ENCODE peak calls at places on chromosomes 6 and 20, in seven cellular contexts. One of them, this sample, is unnamed.
A peak's percentile ranks its signal among the peaks of the same experiment; 100 is the strongest.

GRCh38 chr6:25138024-25138696 is 141.0 kb upstream of the CARMIL1 start:
- DNase-seq in activated CD8-positive, alpha-beta memory T cell treated with anti-CD3 and anti-CD28 coated beads, Interleukin-2, amount 50 U/mL, for 4 hours: peak; percentile 48
- DNase-seq in H7: no peak
- DNase-seq in fibroblast of pulmonary artery: peak; percentile 87
- DNase-seq in T-helper 2 cell: peak; percentile 69
- DNase-seq in NCI-H2029 treated with DMSO at 0.1 percent for 48 hours: peak; percentile 67
- DNase-seq in suprapubic skin: no peak
- DNase-seq in this sample: peak; percentile 21

GRCh38 chr20:62417981-62418708 is 9.2 kb downstream of the RBBP8NL start:
- DNase-seq in activated CD8-positive, alpha-beta memory T cell treated with anti-CD3 and anti-CD28 coated beads, Interleukin-2, amount 50 U/mL, for 4 hours: no peak
- DNase-seq in H7: peak; percentile 60
- DNase-seq in fibroblast of pulmonary artery: no peak
- DNase-seq in T-helper 2 cell: no peak
- DNase-seq in NCI-H2029 treated with DMSO at 0.1 percent for 48 hours: no peak
- DNase-seq in suprapubic skin: no peak
- DNase-seq in this sample: no peak

GRCh38 chr6:13479971-13480434 is 7.4 kb downstream of the GFOD1 start:
- DNase-seq in activated CD8-positive, alpha-beta memory T cell treated with anti-CD3 and anti-CD28 coated beads, Interleukin-2, amount 50 U/mL, for 4 hours: no peak
- DNase-seq in H7: no peak
- DNase-seq in fibroblast of pulmonary artery: no peak
- DNase-seq in T-helper 2 cell: no peak
- DNase-seq in NCI-H2029 treated with DMSO at 0.1 percent for 48 hours: no peak
- DNase-seq in suprapubic skin: no peak
- DNase-seq in this sample: no peak

GRCh38 chr20:33240923-33241322 is 5.1 kb downstream of the BPIFA1 start:
- DNase-seq in activated CD8-positive, alpha-beta memory T cell treated with anti-CD3 and anti-CD28 coated beads, Interleukin-2, amount 50 U/mL, for 4 hours: no peak
- DNase-seq in H7: no peak
- DNase-seq in fibroblast of pulmonary artery: no peak
- DNase-seq in T-helper 2 cell: no peak
- DNase-seq in NCI-H2029 treated with DMSO at 0.1 percent for 48 hours: no peak
- DNase-seq in suprapubic skin: no peak
- DNase-seq in this sample: no peak

GRCh38 chr6:33958208-33958862 is 154.5 kb upstream of the MLN start:
- DNase-seq in activated CD8-positive, alpha-beta memory T cell treated with anti-CD3 and anti-CD28 coated beads, Interleukin-2, amount 50 U/mL, for 4 hours: no peak
- DNase-seq in H7: peak; percentile 89
- DNase-seq in fibroblast of pulmonary artery: no peak
- DNase-seq in T-helper 2 cell: no peak
- DNase-seq in NCI-H2029 treated with DMSO at 0.1 percent for 48 hours: peak; percentile 7
- DNase-seq in suprapubic skin: no peak
- DNase-seq in this sample: no peak

GRCh38 chr20:4775322-4776078 is 53.8 kb downstream of the PRND start:
- DNase-seq in activated CD8-positive, alpha-beta memory T cell treated with anti-CD3 and anti-CD28 coated beads, Interleukin-2, amount 50 U/mL, for 4 hours: no peak
- DNase-seq in H7: no peak
- DNase-seq in fibroblast of pulmonary artery: no peak
- DNase-seq in T-helper 2 cell: no peak
- DNase-seq in NCI-H2029 treated with DMSO at 0.1 percent for 48 hours: no peak
- DNase-seq in suprapubic skin: no peak
- DNase-seq in this sample: no peak

GRCh38 chr6:32974541-32975308 is 6.3 kb downstream of the BRD2 start:
- DNase-seq in activated CD8-positive, alpha-beta memory T cell treated with anti-CD3 and anti-CD28 coated beads, Interleukin-2, amount 50 U/mL, for 4 hours: no peak
- DNase-seq in H7: no peak
- DNase-seq in fibroblast of pulmonary artery: no peak
- DNase-seq in T-helper 2 cell: no peak
- DNase-seq in NCI-H2029 treated with DMSO at 0.1 percent for 48 hours: no peak
- DNase-seq in suprapubic skin: no peak
- DNase-seq in this sample: no peak

GRCh38 chr6:80179691-80180090 is 73.2 kb downstream of the BCKDHB start:
- DNase-seq in activated CD8-positive, alpha-beta memory T cell treated with anti-CD3 and anti-CD28 coated beads, Interleukin-2, amount 50 U/mL, for 4 hours: no peak
- DNase-seq in H7: no peak
- DNase-seq in fibroblast of pulmonary artery: no peak
- DNase-seq in T-helper 2 cell: no peak
- DNase-seq in NCI-H2029 treated with DMSO at 0.1 percent for 48 hours: no peak
- DNase-seq in suprapubic skin: no peak
- DNase-seq in this sample: no peak

GRCh38 chr6:116954938-116955337 is 77.9 kb downstream of the RFX6 start:
- DNase-seq in activated CD8-positive, alpha-beta memory T cell treated with anti-CD3 and anti-CD28 coated beads, Interleukin-2, amount 50 U/mL, for 4 hours: no peak
- DNase-seq in H7: no peak
- DNase-seq in fibroblast of pulmonary artery: no peak
- DNase-seq in T-helper 2 cell: no peak
- DNase-seq in NCI-H2029 treated with DMSO at 0.1 percent for 48 hours: no peak
- DNase-seq in suprapubic skin: no peak
- DNase-seq in this sample: no peak

GRCh38 chr20:62575976-62576722 is 66.2 kb upstream of the SLCO4A1 start:
- DNase-seq in activated CD8-positive, alpha-beta memory T cell treated with anti-CD3 and anti-CD28 coated beads, Interleukin-2, amount 50 U/mL, for 4 hours: no peak
- DNase-seq in H7: no peak
- DNase-seq in fibroblast of pulmonary artery: no peak
- DNase-seq in T-helper 2 cell: no peak
- DNase-seq in NCI-H2029 treated with DMSO at 0.1 percent for 48 hours: no peak
- DNase-seq in suprapubic skin: no peak
- DNase-seq in this sample: no peak

GRCh38 chr6:46565531-46565930 is 74.3 kb upstream of the RCAN2 start:
- DNase-seq in activated CD8-positive, alpha-beta memory T cell treated with anti-CD3 and anti-CD28 coated beads, Interleukin-2, amount 50 U/mL, for 4 hours: no peak
- DNase-seq in H7: no peak
- DNase-seq in fibroblast of pulmonary artery: no peak
- DNase-seq in T-helper 2 cell: no peak
- DNase-seq in NCI-H2029 treated with DMSO at 0.1 percent for 48 hours: no peak
- DNase-seq in suprapubic skin: no peak
- DNase-seq in this sample: no peak

This sample was measured in T-helper 9 cell.